ENCODE peak calls at places on chromosomes 7 and 10, in nine cellular contexts. K is RPMI7951; G is transverse colon; C is GM23248; F is stimulated activated CD4-positive, alpha-beta T cell treated with anti-CD3 and anti-CD28 coated beads, Interleukin-1b, Interleukin-23, amount 100 ng/mL, for 24 hours; X is GM13976; M is activated CD4-positive, alpha-beta T cell treated with anti-CD3 and anti-CD28 coated beads, Interleukin-2, amount 50 U/mL, for 24 hours; U is stimulated activated CD8-positive, alpha-beta memory T cell treated with anti-CD3 and anti-CD28 coated beads, Interleukin-2, amount 100 ng/mL, for 1 hour; Z is NCI-H2171. W is an unnamed sample.

GRCh38 chr10:132644544-132645530 is 107.2 kb downstream of the INPP5A start:
- DNase-seq in K (no peak), G (no peak), C (no peak), F (no peak), X (no peak), M (no peak), U (no peak), Z (no peak), W (no peak)

GRCh38 chr7:20280475-20281351 is 50.0 kb upstream of the ITGB8 start:
- DNase-seq in K (peak; percentile 89), G (no peak), C (peak; percentile 85), F (no peak), X (no peak), M (no peak), U (no peak), Z (no peak), W (no peak)

GRCh38 chr10:30705086-30705624 is 75.6 kb upstream of the LYZL2 start:
- DNase-seq in K (no peak), G (peak; percentile 25), C (no peak), F (no peak), X (no peak), M (no peak), U (no peak), Z (no peak), W (no peak)

GRCh38 chr7:101133621-101134398 is 6.9 kb downstream of the SERPINE1 start:
- DNase-seq in K (no peak), G (no peak), C (peak; percentile 60), F (no peak), X (no peak), M (no peak), U (no peak), Z (no peak), W (no peak)

GRCh38 chr7:97495487-97495886 is 236.4 kb upstream of the TAC1 start:
- DNase-seq in K (no peak), G (no peak), C (no peak), F (no peak), X (no peak), M (no peak), U (no peak), Z (no peak), W (no peak)

GRCh38 chr7:2794836-2795636 is 49.1 kb downstream of the GNA12 start:
- DNase-seq in K (no peak), G (no peak), C (no peak), F (no peak), X (no peak), M (no peak), U (no peak), Z (no peak), W (no peak)

GRCh38 chr7:123562121-123562520 is 4.5 kb upstream of the NDUFA5 start:
- DNase-seq in K (no peak), G (no peak), C (no peak), F (no peak), X (no peak), M (no peak), U (no peak), Z (no peak), W (no peak)

GRCh38 chr7:119377-120163 is 72.8 kb upstream of the FAM20C start:
- DNase-seq in K (peak; percentile 68), G (peak; percentile 41), C (no peak), F (no peak), X (no peak), M (no peak), U (no peak), Z (no peak), W (no peak)

GRCh38 chr7:65983965-65984654 is 2.1 kb upstream of the GUSB start:
- DNase-seq in K (peak; percentile 13), G (no peak), C (no peak), F (no peak), X (no peak), M (no peak), U (no peak), Z (no peak), W (no peak)

GRCh38 chr7:92044940-92045339 is 89.3 kb downstream of the CYP51A1 start:
- DNase-seq in K (no peak), G (no peak), C (no peak), F (no peak), X (no peak), M (no peak), U (no peak), Z (no peak), W (no peak)

GRCh38 chr7:128053023-128053422 is 21.8 kb upstream of the LRRC4 start:
- DNase-seq in K (peak; percentile 39), G (no peak), C (peak; percentile 50), F (no peak), X (no peak), M (no peak), U (no peak), Z (peak; percentile 23), W (no peak)

GRCh38 chr7:127927339-127927679 is 103.9 kb downstream of the LRRC4 start:
- DNase-seq in K (peak; percentile 15), G (no peak), C (no peak), F (no peak), X (no peak), M (no peak), U (no peak), Z (no peak), W (no peak)

GRCh38 chr7:47428780-47429472 is 153.0 kb downstream of the TNS3 start:
- DNase-seq in K (no peak), G (no peak), C (no peak), F (no peak), X (no peak), M (no peak), U (no peak), Z (no peak), W (no peak)

GRCh38 chr10:66353422-66353821 is 572.4 kb upstream of the LRRTM3 start:
- DNase-seq in K (no peak), G (no peak), C (no peak), F (no peak), X (no peak), M (no peak), U (no peak), Z (no peak), W (no peak)

GRCh38 chr7:70498633-70499032 is 633.3 kb upstream of the GALNT17 start:
- DNase-seq in K (no peak), G (no peak), C (no peak), F (no peak), X (no peak), M (no peak), U (no peak), Z (no peak), W (peak; percentile 87)

GRCh38 chr7:151247611-151248176 is 800 bp downstream of the SMARCD3 start:
- DNase-seq in K (no peak), G (no peak), C (peak; percentile 48), F (no peak), X (no peak), M (no peak), U (no peak), Z (no peak), W (no peak)

GRCh38 chr10:132460691-132461090 is 63.7 kb downstream of the PWWP2B start:
- DNase-seq in K (no peak), G (no peak), C (no peak), F (no peak), X (peak; percentile 38), M (no peak), U (no peak), Z (no peak), W (no peak)

GRCh38 chr10:20596911-20597310 is 300.2 kb downstream of the NEBL start:
- DNase-seq in K (no peak), G (no peak), C (peak; percentile 0), F (no peak), X (no peak), M (no peak), U (no peak), Z (no peak), W (no peak)

GRCh38 chr7:130804156-130804708 is 70.2 kb upstream of the KLF14 start:
- DNase-seq in K (no peak), G (no peak), C (no peak), F (no peak), X (no peak), M (no peak), U (no peak), Z (no peak), W (no peak)

GRCh38 chr7:123538189-123538714 is 3.9 kb upstream of the IQUB start:
- DNase-seq in K (peak; percentile 78), G (no peak), C (peak; percentile 88), F (no peak), X (no peak), M (no peak), U (no peak), Z (no peak), W (no peak)

GRCh38 chr7:47045592-47045991 is 536.3 kb downstream of the TNS3 start:
- DNase-seq in K (peak; percentile 26), G (no peak), C (peak; percentile 64), F (no peak), X (no peak), M (no peak), U (no peak), Z (no peak), W (no peak)

GRCh38 chr10:443459-443858 is 246.0 kb downstream of the DIP2C start:
- DNase-seq in K (no peak), G (no peak), C (no peak), F (no peak), X (no peak), M (no peak), U (no peak), Z (no peak), W (no peak)

GRCh38 chr7:25951414-25952276 is 200.4 kb upstream of the NFE2L3 start:
- DNase-seq in K (peak; percentile 15), G (no peak), C (peak; percentile 49), F (no peak), X (peak; percentile 33), M (no peak), U (no peak), Z (no peak), W (no peak)

GRCh38 chr7:18927134-18927533 is 190.3 kb downstream of the TWIST1 start:
- DNase-seq in K (peak; percentile 38), G (no peak), C (peak; percentile 60), F (no peak), X (no peak), M (no peak), U (no peak), Z (no peak), W (no peak)

GRCh38 chr10:47452495-47453434 is 31.1 kb downstream of the ANXA8 start:
- DNase-seq in K (no peak), G (no peak), C (no peak), F (no peak), X (peak; percentile 30), M (no peak), U (no peak), Z (no peak), W (no peak)

GRCh38 chr7:129947701-129948100 is 5.1 kb downstream of the UBE2H start:
- DNase-seq in K (peak; percentile 62), G (no peak), C (peak; percentile 14), F (no peak), X (no peak), M (no peak), U (no peak), Z (no peak), W (no peak)

W was measured in DMS 273 treated with DMSO at 0.1 percent for 48 hours.